ENCODE peak calls at places on chromosomes 11 and 22, in five cellular contexts. One of them, this sample, is unnamed.

GRCh38 chr22:17285661-17286060 is 66.4 kb upstream of the ADA2 start:
- DNase-seq in MCF 10A: no peak
- DNase-seq in GM06990: no peak
- DNase-seq in heart left ventricle: no peak
- DNase-seq in pancreas: no peak
- DNase-seq in this sample: no peak

GRCh38 chr11:111465400-111465799 is 46.8 kb downstream of the BTG4 start:
- DNase-seq in MCF 10A: peak; percentile 36
- DNase-seq in GM06990: no peak
- DNase-seq in heart left ventricle: no peak
- DNase-seq in pancreas: no peak
- DNase-seq in this sample: no peak

GRCh38 chr22:45878901-45879551 is 97.9 kb downstream of the WNT7B start:
- DNase-seq in MCF 10A: no peak
- DNase-seq in GM06990: no peak
- DNase-seq in heart left ventricle: peak; percentile 27
- DNase-seq in pancreas: no peak
- DNase-seq in this sample: no peak

GRCh38 chr22:25563757-25564319 is 637 bp upstream of the GRK3 start:
- DNase-seq in MCF 10A: peak; percentile 52
- DNase-seq in GM06990: no peak
- DNase-seq in heart left ventricle: no peak
- DNase-seq in pancreas: no peak
- DNase-seq in this sample: peak; percentile 22

GRCh38 chr11:109641549-109641948 is 219.6 kb downstream of the C11orf87 start:
- DNase-seq in MCF 10A: peak; percentile 48
- DNase-seq in GM06990: no peak
- DNase-seq in heart left ventricle: no peak
- DNase-seq in pancreas: no peak
- DNase-seq in this sample: no peak

GRCh38 chr11:1916132-1916985 is 3.1 kb upstream of the TNNT3 start:
- DNase-seq in MCF 10A: no peak
- DNase-seq in GM06990: no peak
- DNase-seq in heart left ventricle: no peak
- DNase-seq in pancreas: no peak
- DNase-seq in this sample: peak; percentile 75

GRCh38 chr11:2518112-2518982 is 73.5 kb downstream of the KCNQ1 start:
- DNase-seq in MCF 10A: no peak
- DNase-seq in GM06990: no peak
- DNase-seq in heart left ventricle: peak; percentile 23
- DNase-seq in pancreas: peak; percentile 6
- DNase-seq in this sample: no peak

GRCh38 chr11:96098511-96099241 is 174.8 kb upstream of the MTMR2 start:
- DNase-seq in MCF 10A: peak; percentile 50
- DNase-seq in GM06990: no peak
- DNase-seq in heart left ventricle: no peak
- DNase-seq in pancreas: peak; percentile 23
- DNase-seq in this sample: no peak

GRCh38 chr11:76269247-76269646 is 62.9 kb upstream of the WNT11 start:
- DNase-seq in MCF 10A: no peak
- DNase-seq in GM06990: no peak
- DNase-seq in heart left ventricle: peak; percentile 37
- DNase-seq in pancreas: no peak
- DNase-seq in this sample: no peak

GRCh38 chr11:22792497-22792896 is 37.1 kb downstream of the SVIP start:
- DNase-seq in MCF 10A: peak; percentile 21
- DNase-seq in GM06990: no peak
- DNase-seq in heart left ventricle: no peak
- DNase-seq in pancreas: no peak
- DNase-seq in this sample: no peak

GRCh38 chr11:76086713-76087635 is 119.3 kb downstream of the WNT11 start:
- DNase-seq in MCF 10A: no peak
- DNase-seq in GM06990: no peak
- DNase-seq in heart left ventricle: no peak
- DNase-seq in pancreas: no peak
- DNase-seq in this sample: no peak

GRCh38 chr22:33057363-33057995 is 702 bp downstream of the SYN3 start:
- DNase-seq in MCF 10A: no peak
- DNase-seq in GM06990: no peak
- DNase-seq in heart left ventricle: no peak
- DNase-seq in pancreas: no peak
- DNase-seq in this sample: no peak

GRCh38 chr11:2886191-2886894 is 768 bp upstream of the CDKN1C start:
- DNase-seq in MCF 10A: no peak
- DNase-seq in GM06990: no peak
- DNase-seq in heart left ventricle: peak; percentile 48
- DNase-seq in pancreas: peak; percentile 49
- DNase-seq in this sample: no peak

GRCh38 chr22:29580200-29580810 is 608 bp downstream of the NIPSNAP1 start:
- DNase-seq in MCF 10A: no peak
- DNase-seq in GM06990: peak; percentile 32
- DNase-seq in heart left ventricle: no peak
- DNase-seq in pancreas: peak; percentile 31
- DNase-seq in this sample: peak; percentile 65

GRCh38 chr11:112216591-112217105 is 9.6 kb upstream of the PTS start:
- DNase-seq in MCF 10A: no peak
- DNase-seq in GM06990: no peak
- DNase-seq in heart left ventricle: no peak
- DNase-seq in pancreas: no peak
- DNase-seq in this sample: no peak

GRCh38 chr11:32529994-32530588 is 53.5 kb upstream of the EIF3M start:
- DNase-seq in MCF 10A: no peak
- DNase-seq in GM06990: peak; percentile 53
- DNase-seq in heart left ventricle: no peak
- DNase-seq in pancreas: no peak
- DNase-seq in this sample: peak; percentile 70

GRCh38 chr11:65026810-65027209 is 429 bp upstream of the SNX15 start:
- DNase-seq in MCF 10A: no peak
- DNase-seq in GM06990: no peak
- DNase-seq in heart left ventricle: no peak
- DNase-seq in pancreas: no peak
- DNase-seq in this sample: no peak

GRCh38 chr11:123304828-123305530 is 109.9 kb upstream of the CLMP start:
- DNase-seq in MCF 10A: no peak
- DNase-seq in GM06990: no peak
- DNase-seq in heart left ventricle: peak; percentile 43
- DNase-seq in pancreas: no peak
- DNase-seq in this sample: no peak
- TF ChIP-seq CTCF in MCF 10A: no peak
- TF ChIP-seq CTCF in GM06990: no peak
- TF ChIP-seq CTCF in heart left ventricle: no peak
- TF ChIP-seq CTCF in pancreas: no peak
- TF ChIP-seq CTCF in this sample: no peak

GRCh38 chr11:706957-707816 is 1.2 kb downstream of the EPS8L2 start:
- DNase-seq in MCF 10A: peak; percentile 53
- DNase-seq in GM06990: no peak
- DNase-seq in heart left ventricle: no peak
- DNase-seq in pancreas: peak; percentile 58
- DNase-seq in this sample: no peak
- TF ChIP-seq CTCF in MCF 10A: no peak
- TF ChIP-seq CTCF in GM06990: no peak
- TF ChIP-seq CTCF in heart left ventricle: no peak
- TF ChIP-seq CTCF in pancreas: no peak
- TF ChIP-seq CTCF in this sample: no peak

GRCh38 chr11:120212259-120212888 is 1.5 kb downstream of the OAF start:
- DNase-seq in MCF 10A: no peak
- DNase-seq in GM06990: no peak
- DNase-seq in heart left ventricle: no peak
- DNase-seq in pancreas: no peak
- DNase-seq in this sample: no peak

GRCh38 chr11:120209750-120210650 is 832 bp upstream of the OAF start:
- DNase-seq in MCF 10A: no peak
- DNase-seq in GM06990: no peak
- DNase-seq in heart left ventricle: no peak
- DNase-seq in pancreas: no peak
- DNase-seq in this sample: peak; percentile 49

GRCh38 chr11:120212926-120213325 is 2.1 kb downstream of the OAF start:
- DNase-seq in MCF 10A: no peak
- DNase-seq in GM06990: no peak
- DNase-seq in heart left ventricle: no peak
- DNase-seq in pancreas: no peak
- DNase-seq in this sample: no peak

GRCh38 chr11:120211522-120212258 is 858 bp downstream of the OAF start:
- DNase-seq in MCF 10A: peak; percentile 27
- DNase-seq in GM06990: no peak
- DNase-seq in heart left ventricle: no peak
- DNase-seq in pancreas: no peak
- DNase-seq in this sample: no peak

DNA sequence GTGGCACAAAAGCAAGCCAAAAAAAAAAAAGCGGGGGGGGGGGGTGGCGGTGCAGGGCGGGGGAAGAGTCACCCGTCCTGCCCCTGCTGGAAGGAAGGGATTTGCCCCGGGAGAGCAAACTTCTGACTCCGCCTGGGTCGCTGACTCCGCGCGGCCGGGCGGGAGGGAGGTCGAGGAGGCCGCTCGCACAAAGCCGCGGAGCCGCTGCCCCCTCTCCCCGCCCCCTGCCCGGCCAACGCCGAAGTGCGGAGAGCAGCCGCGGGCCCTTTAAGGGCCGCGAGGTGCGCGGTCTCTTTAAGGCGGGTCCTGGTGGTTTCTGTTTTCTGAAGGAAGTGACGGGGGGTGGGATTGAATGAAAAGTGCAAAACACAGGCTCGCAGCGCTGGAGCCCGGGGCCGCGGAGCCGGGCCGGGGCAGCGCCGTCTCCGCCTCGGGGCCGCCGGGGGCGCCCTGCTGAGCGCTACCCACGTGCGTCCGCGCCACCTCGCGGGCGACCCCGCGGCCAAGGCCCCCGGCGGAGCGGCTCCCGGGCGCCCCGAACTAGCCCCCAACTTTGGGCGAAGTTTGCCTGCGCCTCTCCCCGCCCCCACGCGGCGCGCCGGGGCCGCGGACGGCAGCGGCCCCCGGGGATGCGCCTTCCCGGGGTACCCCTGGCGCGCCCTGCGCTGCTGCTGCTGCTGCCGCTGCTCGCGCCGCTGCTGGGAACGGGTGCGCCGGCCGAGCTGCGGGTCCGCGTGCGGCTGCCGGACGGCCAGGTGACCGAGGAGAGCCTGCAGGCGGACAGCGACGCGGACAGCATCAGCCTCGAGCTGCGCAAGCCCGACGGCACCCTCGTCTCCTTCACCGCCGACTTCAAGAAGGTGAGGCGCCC is at the start of gene OAF:
- DNase-seq in MCF 10A: peak; percentile 90
- DNase-seq in GM06990: peak; percentile 81
- DNase-seq in heart left ventricle: peak; percentile 80
- DNase-seq in pancreas: peak; percentile 73
- DNase-seq in this sample: peak; percentile 93
- TF ChIP-seq CTCF in MCF 10A: peak; percentile 7
- TF ChIP-seq CTCF in GM06990: no peak
- TF ChIP-seq CTCF in heart left ventricle: peak; percentile 6
- TF ChIP-seq CTCF in pancreas: no peak
- TF ChIP-seq CTCF in this sample: peak; percentile 22

GRCh38 chr11:84588131-84588829 is 1038.9 kb downstream of the DLG2 start:
- DNase-seq in MCF 10A: no peak
- DNase-seq in GM06990: no peak
- DNase-seq in heart left ventricle: no peak
- DNase-seq in pancreas: no peak
- DNase-seq in this sample: no peak
- TF ChIP-seq CTCF in MCF 10A: no peak
- TF ChIP-seq CTCF in GM06990: no peak
- TF ChIP-seq CTCF in heart left ventricle: no peak
- TF ChIP-seq CTCF in pancreas: no peak
- TF ChIP-seq CTCF in this sample: no peak

This sample was measured in GM13976.